ENCODE peak calls at places on chromosomes 16 and 17, in ten cellular contexts. X is fibroblast of pulmonary artery, L is IMR-90, I is fibroblast of the aortic adventitia, B is sigmoid colon, U is suprapubic skin, H is nephron progenitor cell, Q is OCI-LY7, R is HCT116, G is astrocyte of the cerebellum. F is an unnamed sample.

GRCh38 chr16:86821933-86822332 is 243.6 kb downstream of the FOXL1 start:
- DNase-seq in X (no peak), G (no peak), H (no peak), L (no peak), I (no peak), B (no peak), U (no peak), Q (no peak), R (no peak), F (peak; percentile 42)

GRCh38 chr16:56849690-56850680 is 15.0 kb upstream of the SLC12A3 start:
- DNase-seq in L (peak; percentile 38), I (peak; percentile 52), H (no peak), R (no peak), B (no peak), X (peak; percentile 31), G (peak; percentile 72), U (no peak), Q (no peak), F (no peak)

GRCh38 chr16:57893559-57894389 is 77.2 kb downstream of the CNGB1 start:
- DNase-seq in R (no peak), B (no peak), I (peak; percentile 79), H (no peak), X (peak; percentile 97), L (peak; percentile 91), U (no peak), Q (no peak), G (peak; percentile 40), F (peak; percentile 92)

GRCh38 chr17:44610871-44611270 is 45.4 kb upstream of the MEIOC start:
- DNase-seq in X (peak; percentile 41), G (no peak), R (no peak), H (no peak), Q (no peak), U (no peak), L (no peak), B (no peak), I (peak; percentile 64), F (peak; percentile 24)

GRCh38 chr16:57906385-57907316 is 64.3 kb downstream of the CNGB1 start:
- DNase-seq in L (no peak), R (no peak), G (no peak), B (no peak), X (peak; percentile 15), I (no peak), U (no peak), Q (peak; percentile 13), H (peak; percentile 56), F (no peak)

GRCh38 chr17:72273301-72274056 is 152.7 kb downstream of the SOX9 start:
- DNase-seq in X (no peak), H (no peak), R (no peak), Q (no peak), L (peak; percentile 25), B (no peak), U (no peak), I (no peak), G (no peak), F (peak; percentile 71)

GRCh38 chr17:35486920-35487727 is 38.6 kb upstream of the SLFN13 start:
- DNase-seq in G (no peak), I (peak; percentile 61), B (peak; percentile 73), U (no peak), R (no peak), X (peak; percentile 83), H (no peak), Q (no peak), L (peak; percentile 56), F (peak; percentile 88)

GRCh38 chr16:1487395-1488053 is 1.2 kb downstream of the PTX4 start:
- DNase-seq in X (no peak), L (no peak), Q (no peak), H (no peak), I (no peak), B (no peak), R (no peak), U (no peak), G (no peak), F (no peak)

GRCh38 chr16:29148867-29149272 is 164.0 kb downstream of the LAT start:
- DNase-seq in I (no peak), X (no peak), H (no peak), G (no peak), B (no peak), R (no peak), Q (no peak), U (no peak), L (no peak), F (no peak)

GRCh38 chr16:17369441-17369951 is 101.3 kb downstream of the XYLT1 start:
- DNase-seq in G (no peak), B (no peak), R (no peak), Q (peak; percentile 92), H (no peak), X (no peak), I (no peak), U (no peak), L (no peak), F (no peak)

DNA sequence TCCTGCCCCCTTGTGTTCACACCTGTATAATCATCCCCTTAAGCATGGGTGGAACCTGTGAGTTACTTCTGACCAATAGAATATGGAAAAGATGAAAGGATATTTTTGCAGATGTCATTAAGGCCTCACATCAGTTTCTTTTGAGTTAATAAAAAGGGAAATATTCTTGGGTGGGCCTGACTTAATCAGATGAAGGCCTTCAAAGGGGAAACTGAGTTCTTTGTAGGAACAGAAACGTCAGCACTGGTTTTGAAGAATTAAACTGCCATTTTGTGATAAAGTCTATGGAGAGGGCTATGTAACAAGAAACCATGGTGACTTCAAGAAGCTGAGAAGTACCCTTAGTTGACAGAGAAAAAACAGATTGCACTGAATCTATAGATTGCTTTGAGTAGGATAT is 168.7 kb upstream of the CNTNAP4 start:
- DNase-seq in L (no peak), G (no peak), Q (no peak), X (no peak), I (no peak), B (no peak), H (no peak), R (no peak), U (no peak), F (no peak)
- TF ChIP-seq CTCF in L (no peak), G (no peak), Q (peak; percentile 14), X (no peak), I (no peak), B (no peak), H (no peak), R (no peak), U (no peak), F (no peak)

GRCh38 chr17:21240375-21241055 is 12.7 kb downstream of the NATD1 start:
- DNase-seq in Q (no peak), R (no peak), U (no peak), I (no peak), H (peak; percentile 34), B (no peak), X (no peak), L (no peak), G (no peak), F (no peak)
- TF ChIP-seq CTCF in Q (no peak), R (no peak), U (no peak), I (no peak), H (no peak), B (no peak), X (no peak), L (no peak), G (no peak), F (no peak)

GRCh38 chr16:83482545-83483162 is 325.1 kb upstream of the HSBP1 start:
- DNase-seq in Q (no peak), I (no peak), R (no peak), H (no peak), B (no peak), L (no peak), G (no peak), U (no peak), X (no peak), F (no peak)

DNA sequence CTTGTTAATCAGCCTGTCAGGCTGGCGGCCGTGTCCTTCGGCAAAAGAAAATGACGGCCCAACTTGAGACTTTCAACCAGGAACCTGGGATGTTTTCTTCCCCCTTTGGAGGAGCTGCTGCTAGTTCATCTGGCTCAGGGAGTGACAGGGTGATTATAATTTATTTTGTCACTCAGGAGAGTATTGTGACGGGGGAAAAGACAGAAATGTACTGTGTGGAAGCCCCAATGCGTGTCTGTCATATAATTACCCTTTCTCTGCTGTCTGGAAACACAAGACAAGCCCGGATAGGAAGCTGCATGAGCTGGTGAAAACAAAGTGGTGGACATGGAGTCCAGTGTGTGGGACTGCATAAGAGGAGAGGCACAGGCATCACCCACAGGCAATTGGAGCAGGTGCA is 326.2 kb upstream of the HSBP1 start:
- DNase-seq in U (no peak), B (no peak), H (no peak), Q (no peak), G (no peak), R (no peak), L (no peak), I (no peak), X (no peak), F (no peak)
- TF ChIP-seq CTCF in U (no peak), B (no peak), H (no peak), Q (no peak), G (no peak), R (no peak), L (no peak), I (no peak), X (no peak), F (no peak)

GRCh38 chr16:4578961-4579530 is 22.9 kb downstream of the C16orf96 start:
- DNase-seq in Q (no peak), B (no peak), H (no peak), G (no peak), L (no peak), R (no peak), U (no peak), I (no peak), X (no peak), F (no peak)

GRCh38 chr16:4576008-4576407 is 19.9 kb downstream of the C16orf96 start:
- DNase-seq in H (no peak), U (no peak), L (no peak), X (no peak), Q (no peak), I (no peak), R (no peak), B (no peak), G (no peak), F (no peak)

GRCh38 chr16:4570688-4571321 is 14.7 kb downstream of the C16orf96 start:
- DNase-seq in B (no peak), R (no peak), X (no peak), Q (no peak), L (no peak), G (no peak), I (no peak), H (no peak), U (no peak), F (no peak)

GRCh38 chr16:4572715-4573114 is 16.6 kb downstream of the C16orf96 start:
- DNase-seq in H (no peak), X (peak; percentile 37), R (no peak), G (no peak), Q (no peak), L (no peak), B (peak; percentile 85), I (peak; percentile 18), U (no peak), F (no peak)

DNA sequence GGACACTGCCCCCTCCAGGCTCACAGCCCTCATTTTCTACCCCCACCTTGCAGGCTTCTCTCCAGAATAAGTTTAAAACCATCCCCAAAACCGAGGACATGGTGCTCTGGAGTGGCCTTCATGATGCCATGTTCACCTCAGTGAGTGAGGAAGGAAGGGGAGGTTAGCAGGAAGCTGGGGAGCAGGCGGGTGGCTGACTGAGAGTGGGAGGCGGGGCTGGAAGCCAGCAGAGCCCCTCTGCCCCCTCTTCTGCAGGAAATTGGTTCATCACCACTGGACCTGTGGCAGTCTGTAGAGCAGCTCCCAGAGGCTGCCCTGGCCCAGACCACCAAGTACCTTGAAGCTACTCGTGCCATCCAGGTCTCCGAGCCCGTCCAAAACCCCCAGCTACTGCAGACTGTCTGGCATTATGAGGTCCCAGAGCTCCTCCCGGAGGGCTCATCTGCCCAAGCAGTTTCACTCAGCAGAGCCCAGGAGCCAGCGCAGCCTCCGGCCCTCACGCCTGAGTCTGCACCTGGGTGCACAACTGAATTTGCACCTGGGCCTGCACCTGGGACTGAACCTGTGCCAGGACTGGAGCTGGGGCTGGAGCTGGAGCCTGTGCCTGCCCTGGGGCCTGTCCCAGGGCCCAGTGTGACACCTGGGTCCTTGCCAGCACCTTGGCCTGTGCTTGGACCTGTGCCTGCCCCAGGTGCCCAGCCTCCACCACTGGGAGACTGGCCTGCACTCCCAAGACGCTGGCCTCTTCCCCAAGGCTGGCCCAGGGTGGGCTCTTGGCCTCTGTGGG is 19.0 kb downstream of the C16orf96 start:
- DNase-seq in U (no peak), H (no peak), R (no peak), G (no peak), L (no peak), I (no peak), X (no peak), B (no peak), Q (no peak), F (no peak)
- TF ChIP-seq CTCF in U (no peak), H (no peak), R (no peak), G (no peak), L (no peak), I (no peak), X (no peak), B (no peak), Q (peak; percentile 45), F (no peak)